ENCODE peak calls at places on chromosomes 11 and 22, in nine cellular contexts. C is germinal center; Z is activated CD4-positive, CD25-positive, alpha-beta regulatory T cell; M is stimulated activated CD8-positive, alpha-beta memory T cell treated with anti-CD3 and anti-CD28 coated beads, Interleukin-4, amount 100 ng/mL, for 4 hours; X is right atrium auricular region; F is C1 segment of cervical spinal cord; Y is stimulated activated CD4-positive, alpha-beta T cell treated with anti-CD3 and anti-CD28 coated beads, Interleukin-12 subunit alpha, Interleukin-12 subunit beta, amount 100 ng/mL, for 24 hours; B is NCI-H1105 treated with DMSO at 0.1 percent for 48 hours; O is T-helper 22 cell. Q is an unnamed sample.

GRCh38 chr11:77547863-77548551 is 41.7 kb upstream of the AQP11 start:
- DNase-seq in C (peak), Z (no peak), M (no peak), X (peak), F (no peak), Y (peak), B (peak), O (no peak), Q (no peak)

GRCh38 chr11:94153320-94153719 is 24.7 kb downstream of the PANX1 start:
- DNase-seq in C (no peak), Z (no peak), M (no peak), X (no peak), F (no peak), Y (no peak), B (no peak), O (no peak), Q (no peak)

GRCh38 chr11:35218956-35219355 is 80.0 kb downstream of the CD44 start:
- DNase-seq in C (no peak), Z (no peak), M (no peak), X (no peak), F (no peak), Y (no peak), B (no peak), O (no peak), Q (no peak)

GRCh38 chr11:10716122-10716521 is 22.6 kb upstream of the IRAG1 start:
- DNase-seq in C (no peak), Z (no peak), M (no peak), X (no peak), F (no peak), Y (no peak), B (no peak), O (no peak), Q (no peak)

GRCh38 chr11:121810291-121810690 is 305.7 kb downstream of the BLID start:
- DNase-seq in C (no peak), Z (no peak), M (no peak), X (no peak), F (no peak), Y (no peak), B (no peak), O (no peak), Q (no peak)

GRCh38 chr11:124725719-124726105 is 14.0 kb upstream of the NRGN start:
- DNase-seq in C (no peak), Z (no peak), M (no peak), X (no peak), F (no peak), Y (no peak), B (no peak), O (no peak), Q (no peak)

GRCh38 chr11:94332814-94333213 is 28.4 kb downstream of the IZUMO1R start:
- DNase-seq in C (no peak), Z (no peak), M (no peak), X (no peak), F (no peak), Y (no peak), B (no peak), O (no peak), Q (no peak)

GRCh38 chr22:44129614-44129976 is 51.1 kb upstream of the PARVG start:
- DNase-seq in C (no peak), Z (no peak), M (no peak), X (no peak), F (no peak), Y (no peak), B (no peak), O (no peak), Q (no peak)

GRCh38 chr22:33321466-33321865 is 263.3 kb upstream of the SYN3 start:
- DNase-seq in C (no peak), Z (no peak), M (no peak), X (no peak), F (no peak), Y (no peak), B (no peak), O (no peak), Q (no peak)

GRCh38 chr22:44091021-44091721 is 67.1 kb downstream of the PARVB start:
- DNase-seq in C (no peak), Z (no peak), M (no peak), X (no peak), F (no peak), Y (peak), B (no peak), O (no peak), Q (peak)

GRCh38 chr11:3126207-3126865 is 38.8 kb downstream of the OSBPL5 start:
- DNase-seq in C (no peak), Z (no peak), M (no peak), X (no peak), F (no peak), Y (no peak), B (no peak), O (no peak), Q (peak)

GRCh38 chr22:49369726-49370717 is 457.7 kb downstream of the BRD1 start:
- DNase-seq in C (no peak), Z (no peak), M (no peak), X (peak), F (no peak), Y (no peak), B (no peak), O (no peak), Q (peak)

GRCh38 chr22:21823740-21824438 is 43.6 kb downstream of the MAPK1 start:
- DNase-seq in C (no peak), Z (no peak), M (no peak), X (no peak), F (no peak), Y (no peak), B (no peak), O (no peak), Q (no peak)

Q was measured in chondrocyte.